ENCODE peak calls at places on chromosomes 12 and 14, in five cellular contexts. One of them, this sample, is unnamed.

GRCh38 chr14:90692061-90692460 is 124.2 kb downstream of the TTC7B start:
- DNase-seq in gastrocnemius medialis: no peak
- DNase-seq in LoVo: no peak
- DNase-seq in H9: no peak
- DNase-seq in amniotic epithelial cell: no peak
- DNase-seq in this sample: peak; percentile 22

GRCh38 chr12:94534761-94535613 is 75.3 kb upstream of the CEP83 start:
- DNase-seq in gastrocnemius medialis: no peak
- DNase-seq in LoVo: no peak
- DNase-seq in H9: no peak
- DNase-seq in amniotic epithelial cell: no peak
- DNase-seq in this sample: no peak

GRCh38 chr12:120495189-120495722 is 657 bp upstream of the DYNLL1 start:
- DNase-seq in gastrocnemius medialis: no peak
- DNase-seq in LoVo: no peak
- DNase-seq in H9: no peak
- DNase-seq in amniotic epithelial cell: no peak
- DNase-seq in this sample: no peak

GRCh38 chr14:35879654-35880249 is 53.6 kb downstream of the BRMS1L start:
- DNase-seq in gastrocnemius medialis: no peak
- DNase-seq in LoVo: no peak
- DNase-seq in H9: no peak
- DNase-seq in amniotic epithelial cell: peak; percentile 17
- DNase-seq in this sample: no peak

GRCh38 chr12:47775100-47775911 is 2.3 kb downstream of the SLC48A1 start:
- DNase-seq in gastrocnemius medialis: no peak
- DNase-seq in LoVo: no peak
- DNase-seq in H9: no peak
- DNase-seq in amniotic epithelial cell: peak; percentile 51
- DNase-seq in this sample: no peak

GRCh38 chr12:124915249-124916236 is 1.1 kb upstream of the UBC start:
- DNase-seq in gastrocnemius medialis: peak; percentile 62
- DNase-seq in LoVo: peak; percentile 67
- DNase-seq in H9: peak; percentile 72
- DNase-seq in amniotic epithelial cell: no peak
- DNase-seq in this sample: no peak

GRCh38 chr14:62711351-62712023 is 333.8 kb downstream of the KCNH5 start:
- DNase-seq in gastrocnemius medialis: no peak
- DNase-seq in LoVo: no peak
- DNase-seq in H9: no peak
- DNase-seq in amniotic epithelial cell: no peak
- DNase-seq in this sample: no peak

GRCh38 chr12:67515679-67516363 is 132.7 kb upstream of the DYRK2 start:
- DNase-seq in gastrocnemius medialis: peak; percentile 24
- DNase-seq in LoVo: no peak
- DNase-seq in H9: no peak
- DNase-seq in amniotic epithelial cell: no peak
- DNase-seq in this sample: no peak

GRCh38 chr14:101115652-101116051 is 212.1 kb upstream of the RTL1 start:
- DNase-seq in gastrocnemius medialis: no peak
- DNase-seq in LoVo: no peak
- DNase-seq in H9: no peak
- DNase-seq in amniotic epithelial cell: no peak
- DNase-seq in this sample: no peak

GRCh38 chr14:101123639-101124525 is 220.4 kb upstream of the RTL1 start:
- DNase-seq in gastrocnemius medialis: no peak
- DNase-seq in LoVo: no peak
- DNase-seq in H9: peak; percentile 15
- DNase-seq in amniotic epithelial cell: no peak
- DNase-seq in this sample: no peak

GRCh38 chr12:116474331-116474730 is 84.8 kb upstream of the MAP1LC3B2 start:
- DNase-seq in gastrocnemius medialis: no peak
- DNase-seq in LoVo: no peak
- DNase-seq in H9: no peak
- DNase-seq in amniotic epithelial cell: no peak
- DNase-seq in this sample: no peak

GRCh38 chr12:63206908-63207307 is 55.9 kb upstream of the AVPR1A start:
- DNase-seq in gastrocnemius medialis: peak; percentile 14
- DNase-seq in LoVo: peak; percentile 63
- DNase-seq in H9: no peak
- DNase-seq in amniotic epithelial cell: peak; percentile 66
- DNase-seq in this sample: peak; percentile 17

GRCh38 chr14:94447986-94448808 is 4.4 kb downstream of the SERPINA11 start:
- DNase-seq in gastrocnemius medialis: no peak
- DNase-seq in LoVo: no peak
- DNase-seq in H9: no peak
- DNase-seq in amniotic epithelial cell: no peak
- DNase-seq in this sample: no peak

GRCh38 chr12:120539303-120539702 is 5.1 kb downstream of the RNF10 start:
- DNase-seq in gastrocnemius medialis: peak; percentile 47
- DNase-seq in LoVo: no peak
- DNase-seq in H9: no peak
- DNase-seq in amniotic epithelial cell: peak; percentile 70
- DNase-seq in this sample: no peak

This sample was measured in fibroblast of the conjunctiva.